ENCODE peak calls at places on chromosomes 5 and 9, in six cellular contexts. I is A673, N is astrocyte, X is transverse colon, G is pancreas, T is cardiac muscle cell. Y is an unnamed sample. For H3K27me3, the result is how much of the 10 kb centered on the place peaks cover.

GRCh38 chr9:134301387-134302129 is 24.7 kb upstream of the RXRA start:
- DNase-seq in I (no peak), N (no peak), X (no peak), G (peak), T (no peak), Y (no peak)

GRCh38 chr5:122999947-123000563 is 36.5 kb downstream of the PPIC start:
- DNase-seq in I (no peak), N (peak), X (peak), G (peak), T (peak), Y (no peak)

GRCh38 chr5:25568294-25568693 is 923.5 kb upstream of the CDH10 start:
- DNase-seq in I (no peak), N (no peak), X (no peak), G (no peak), T (no peak), Y (no peak)

GRCh38 chr5:82349651-82350050 is 71.5 kb upstream of the RPS23 start:
- DNase-seq in I (peak), N (no peak), X (peak), G (no peak), T (peak), Y (no peak)

GRCh38 chr9:26261503-26262330 is 583.5 kb upstream of the TUSC1 start:
- DNase-seq in I (no peak), N (peak), X (no peak), G (no peak), T (no peak), Y (peak)

GRCh38 chr5:110896901-110897300 is 158.1 kb downstream of the SLC25A46 start:
- DNase-seq in I (no peak), N (peak), X (no peak), G (no peak), T (no peak), Y (peak)

GRCh38 chr5:154143121-154143725 is 47.3 kb upstream of the GALNT10 start:
- DNase-seq in I (peak), N (peak), X (no peak), G (no peak), T (no peak), Y (no peak)

GRCh38 chr9:93501406-93501805 is 48.0 kb upstream of the FAM120AOS start:
- DNase-seq in I (no peak), N (peak), X (no peak), G (no peak), T (no peak), Y (no peak)

GRCh38 chr9:134624827-134625181 is 16.8 kb upstream of the COL5A1 start:
- DNase-seq in I (no peak), N (peak), X (no peak), G (peak), T (no peak), Y (no peak)

GRCh38 chr9:114285166-114285867 is 37.6 kb upstream of the ORM1 start:
- DNase-seq in I (peak), N (peak), X (no peak), G (no peak), T (no peak), Y (peak)

GRCh38 chr5:54541823-54542783 is 24.5 kb downstream of the SNX18 start:
- DNase-seq in I (no peak), N (no peak), X (no peak), G (no peak), T (no peak), Y (no peak)

GRCh38 chr5:62082370-62082778 is 223.6 kb upstream of the KIF2A start:
- DNase-seq in I (peak), N (peak), X (no peak), G (no peak), T (no peak), Y (no peak)

GRCh38 chr9:13429271-13429670 is 149.8 kb upstream of the MPDZ start:
- DNase-seq in I (no peak), N (no peak), X (no peak), G (no peak), T (no peak), Y (no peak)

DNA sequence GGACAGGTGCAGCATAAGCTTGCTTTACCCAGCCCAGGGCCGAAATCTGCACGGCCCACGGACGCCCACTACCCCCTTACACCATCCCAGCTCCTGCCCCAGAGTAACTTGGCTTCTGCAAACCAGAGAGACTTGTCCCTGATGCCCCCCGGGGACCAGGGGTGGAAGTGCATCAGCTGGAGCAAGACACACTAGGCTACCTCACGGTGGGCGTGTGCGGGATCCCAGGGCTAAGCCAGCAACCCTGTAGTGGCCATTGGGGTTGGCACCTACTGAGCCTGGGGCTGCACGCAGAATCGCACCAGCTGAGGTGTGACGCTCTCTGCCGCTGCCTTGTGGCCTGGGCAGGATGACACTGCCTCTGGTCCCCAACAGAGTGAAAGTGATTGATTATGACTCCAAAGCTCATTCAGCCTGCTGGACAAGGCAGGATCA is 6.1 kb upstream of the ZNF79 start:
- DNase-seq in I (peak), N (no peak), X (no peak), G (no peak), T (peak), Y (no peak)
- TF ChIP-seq CTCF in I (peak), N (no peak), X (peak), G (no peak), T (no peak), Y (no peak)

GRCh38 chr5:140109818-140110733 is 3.8 kb upstream of the PURA start:
- DNase-seq in I (no peak), N (no peak), X (no peak), G (no peak), T (no peak), Y (no peak)
- H3K27me3 ChIP-seq in I (under half), N (under half), X (under half), G (under half), T (half or more), Y (under half)

DNA sequence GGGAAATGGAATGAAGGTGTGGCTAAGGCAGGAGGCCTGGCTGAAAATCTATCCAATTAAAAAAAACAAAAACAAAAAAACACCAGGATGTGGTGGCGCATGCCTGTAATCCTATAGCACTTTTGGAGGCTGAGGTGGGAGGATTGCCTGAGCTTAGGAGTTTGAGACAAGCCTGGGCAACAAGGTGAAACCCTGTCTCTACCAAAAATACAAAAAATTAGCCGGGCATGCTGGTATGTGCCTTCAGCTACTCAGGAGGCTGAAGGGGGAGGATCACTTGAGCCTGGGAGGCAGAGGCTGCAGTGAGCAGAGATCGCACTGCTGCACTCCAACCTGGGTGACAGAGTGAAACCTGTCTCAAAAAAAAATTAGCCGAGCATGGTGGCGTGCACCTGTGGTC is 21.1 kb downstream of the GRHPR start:
- DNase-seq in I (no peak), N (no peak), X (no peak), G (no peak), T (no peak), Y (no peak)
- H3K27ac ChIP-seq in I (no peak), N (no peak), X (no peak), G (no peak), T (no peak), Y (no peak)

GRCh38 chr9:127493592-127494303 is 42.4 kb downstream of the LRSAM1 start:
- DNase-seq in I (no peak), N (no peak), X (no peak), G (peak), T (no peak), Y (no peak)
- TF ChIP-seq CTCF in I (no peak), N (no peak), X (no peak), G (no peak), T (no peak), Y (no peak)

GRCh38 chr9:127929044-127929979 is 1.3 kb downstream of the PIP5KL1 start:
- DNase-seq in I (no peak), N (no peak), X (no peak), G (no peak), T (no peak), Y (no peak)

GRCh38 chr9:127928232-127929043 is 2.1 kb downstream of the PIP5KL1 start:
- DNase-seq in I (no peak), N (no peak), X (no peak), G (peak), T (no peak), Y (no peak)

GRCh38 chr9:127930298-127931091 is at the start of gene PIP5KL1:
- DNase-seq in I (peak), N (peak), X (peak), G (peak), T (peak), Y (no peak)

GRCh38 chr9:127934248-127934647 is 3.4 kb downstream of the DPM2 start:
- DNase-seq in I (no peak), N (no peak), X (no peak), G (peak), T (no peak), Y (no peak)

DNA sequence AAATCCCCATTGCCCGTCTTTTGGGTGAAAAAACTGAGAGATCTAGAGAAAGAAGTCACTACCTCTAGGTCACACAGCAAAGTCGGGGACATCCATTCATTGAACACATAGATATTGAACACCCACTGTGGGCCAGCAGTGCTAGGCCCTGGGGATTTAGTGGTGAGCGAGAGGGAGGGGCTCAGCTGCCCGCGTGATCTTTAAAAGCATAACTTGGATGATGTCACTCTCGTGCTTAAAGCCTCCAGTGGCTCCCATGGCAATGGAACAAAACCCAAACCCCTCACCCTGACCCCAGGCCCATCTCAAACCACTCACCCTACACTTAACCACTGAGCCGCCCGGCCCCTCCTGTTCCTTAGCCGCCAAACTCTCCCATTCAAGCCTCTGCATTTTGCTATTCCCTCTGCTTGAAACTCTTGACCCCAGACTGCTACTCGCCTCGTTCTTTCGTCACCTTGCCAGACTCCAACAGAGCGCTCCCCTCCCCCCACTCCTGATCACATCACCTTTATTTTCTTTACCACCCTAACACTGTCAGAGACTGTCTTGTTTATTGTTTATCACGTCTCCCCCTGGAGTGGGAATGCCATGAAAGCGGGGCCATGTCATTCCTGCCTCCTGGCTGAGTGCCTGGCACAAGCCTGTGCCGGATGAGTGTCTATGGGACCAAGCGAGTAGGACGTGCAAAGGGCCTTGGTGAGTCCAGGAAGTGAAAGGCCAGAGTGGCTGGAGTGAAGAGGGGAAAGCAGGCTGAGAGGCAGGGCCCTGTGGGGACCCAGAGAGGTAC is 710 bp upstream of the PIP5KL1 start:
- DNase-seq in I (peak), N (peak), X (no peak), G (no peak), T (no peak), Y (no peak)
- H3K27me3 ChIP-seq in I (under half), N (under half), X (under half), G (under half), T (under half), Y (under half)

Y was measured in AG04450.